ENCODE peak calls at places on chromosomes 1 and 21, in nine cellular contexts. I, S, A, E, Z, N, D, O and V are unnamed samples.

GRCh38 chr1:209335090-209335692 is 248.3 kb upstream of the CAMK1G start:
- DNase-seq in N (no peak), A (peak), D (peak), E (peak), S (no peak), O (no peak), Z (no peak), I (no peak), V (no peak)

GRCh38 chr1:35031103-35031452 is 667 bp downstream of the ZMYM6 start:
- DNase-seq in N (peak), E (peak), A (peak), O (peak), Z (peak), S (no peak), D (peak), I (no peak), V (peak)

GRCh38 chr21:38166214-38166547 is 90.6 kb upstream of the KCNJ15 start:
- DNase-seq in D (no peak), Z (no peak), N (no peak), O (no peak), E (no peak), I (no peak), S (no peak), A (no peak), V (no peak)

GRCh38 chr1:2587071-2587859 is 688 bp downstream of the PRXL2B start:
- DNase-seq in N (no peak), A (peak), D (peak), O (no peak), E (peak), S (no peak), I (peak), Z (peak), V (no peak)

GRCh38 chr1:11719313-11720032 is 16.5 kb upstream of the AGTRAP start:
- DNase-seq in E (peak), O (peak), D (peak), N (peak), Z (peak), S (no peak), I (peak), A (peak), V (peak)

GRCh38 chr1:178768423-178768822 is 43.4 kb downstream of the RALGPS2 start:
- DNase-seq in S (no peak), D (peak), E (peak), Z (no peak), A (peak), O (no peak), I (no peak), N (no peak), V (no peak)

GRCh38 chr1:246492611-246493245 is 14.4 kb downstream of the SMYD3 start:
- DNase-seq in I (no peak), D (peak), A (peak), N (peak), S (peak), E (peak), Z (no peak), O (peak), V (peak)

GRCh38 chr1:94120591-94120901 is 402 bp downstream of the ABCA4 start:
- DNase-seq in I (no peak), E (no peak), S (no peak), D (no peak), A (no peak), Z (no peak), O (no peak), N (no peak), V (no peak)

GRCh38 chr21:14382486-14382834 is 486 bp downstream of the HSPA13 start:
- DNase-seq in S (no peak), A (peak), D (no peak), O (peak), Z (no peak), E (peak), N (peak), I (peak), V (no peak)

GRCh38 chr1:214500349-214501055 is 50.9 kb downstream of the PTPN14 start:
- DNase-seq in N (no peak), S (no peak), E (peak), Z (no peak), A (no peak), D (no peak), I (no peak), O (no peak), V (no peak)

GRCh38 chr21:25790122-25790951 is 55.6 kb downstream of the GABPA start:
- DNase-seq in O (no peak), N (no peak), Z (no peak), A (peak), D (peak), E (peak), S (peak), I (no peak), V (no peak)